ENCODE peak calls at places on chromosome 17, in five cellular contexts. X is gastrocnemius medialis, B is ovary, W is neuronal stem cell, D is ascending aorta. H is an unnamed sample.

GRCh38 chr17:75012320-75013076 is at the start of gene MRPL58:
- DNase-seq in X (peak; percentile 72), B (peak; percentile 79), W (peak; percentile 88), D (peak; percentile 89), H (no peak)

GRCh38 chr17:80254396-80255241 is 6.0 kb upstream of the RNF213 start:
- DNase-seq in X (peak; percentile 44), B (no peak), W (no peak), D (peak; percentile 87), H (no peak)

GRCh38 chr17:37117743-37118142 is 169.0 kb downstream of the AATF start:
- DNase-seq in X (no peak), B (no peak), W (no peak), D (no peak), H (no peak)

GRCh38 chr17:56795510-56795909 is 38.2 kb downstream of the C17orf67 start:
- DNase-seq in X (no peak), B (no peak), W (no peak), D (no peak), H (no peak)

GRCh38 chr17:50931003-50931878 is 65.1 kb upstream of the TOB1 start:
- DNase-seq in X (peak; percentile 95), B (peak; percentile 82), W (peak; percentile 76), D (peak; percentile 96), H (no peak)

GRCh38 chr17:62735027-62735651 is 73.0 kb downstream of the MARCHF10 start:
- DNase-seq in X (no peak), B (no peak), W (no peak), D (no peak), H (no peak)

GRCh38 chr17:34386343-34386924 is 23.4 kb upstream of the CCL1 start:
- DNase-seq in X (no peak), B (no peak), W (no peak), D (peak; percentile 38), H (no peak)

GRCh38 chr17:80546267-80546666 is 1.6 kb downstream of the RPTOR start:
- DNase-seq in X (no peak), B (no peak), W (no peak), D (no peak), H (no peak)

GRCh38 chr17:63998050-63998720 is at the start of gene PRR29:
- DNase-seq in X (no peak), B (peak; percentile 70), W (peak; percentile 79), D (peak; percentile 71), H (peak; percentile 77)

GRCh38 chr17:50372708-50373556 is at the start of the genes EME1 and MRPL27:
- DNase-seq in X (peak; percentile 81), B (peak; percentile 74), W (peak; percentile 77), D (peak; percentile 89), H (peak; percentile 85)

GRCh38 chr17:27892866-27893769 is at the start of gene LYRM9:
- DNase-seq in X (peak; percentile 88), B (peak; percentile 91), W (peak; percentile 93), D (peak; percentile 96), H (peak; percentile 80)

GRCh38 chr17:50946891-50947843 is 81.0 kb upstream of the TOB1 start:
- DNase-seq in X (peak; percentile 59), B (no peak), W (no peak), D (peak; percentile 58), H (peak; percentile 47)

GRCh38 chr17:72466199-72466598 is 345.4 kb downstream of the SOX9 start:
- DNase-seq in X (no peak), B (no peak), W (no peak), D (no peak), H (peak; percentile 90)

GRCh38 chr17:16122697-16123434 is 92.5 kb downstream of the NCOR1 start:
- DNase-seq in X (no peak), B (no peak), W (no peak), D (no peak), H (no peak)

GRCh38 chr17:9401434-9401833 is 174.2 kb downstream of the STX8 start:
- DNase-seq in X (no peak), B (no peak), W (no peak), D (no peak), H (no peak)

GRCh38 chr17:53150101-53150698 is 672.5 kb upstream of the KIF2B start:
- DNase-seq in X (no peak), B (no peak), W (no peak), D (no peak), H (no peak)

GRCh38 chr17:10003705-10004104 is 98.6 kb upstream of the RCVRN start:
- DNase-seq in X (no peak), B (no peak), W (no peak), D (no peak), H (no peak)

GRCh38 chr17:48751172-48751571 is 22.6 kb upstream of the HOXB13 start:
- DNase-seq in X (no peak), B (no peak), W (no peak), D (no peak), H (no peak)
- H3K27me3 ChIP-seq in X (peaks cover 100% of the 10 kb centered on the region), B (no peaks in the 10 kb centered on the region), W (peaks cover 58% of the 10 kb centered on the region), D (peaks cover 76% of the 10 kb centered on the region), H (peaks cover 93% of the 10 kb centered on the region)

DNA sequence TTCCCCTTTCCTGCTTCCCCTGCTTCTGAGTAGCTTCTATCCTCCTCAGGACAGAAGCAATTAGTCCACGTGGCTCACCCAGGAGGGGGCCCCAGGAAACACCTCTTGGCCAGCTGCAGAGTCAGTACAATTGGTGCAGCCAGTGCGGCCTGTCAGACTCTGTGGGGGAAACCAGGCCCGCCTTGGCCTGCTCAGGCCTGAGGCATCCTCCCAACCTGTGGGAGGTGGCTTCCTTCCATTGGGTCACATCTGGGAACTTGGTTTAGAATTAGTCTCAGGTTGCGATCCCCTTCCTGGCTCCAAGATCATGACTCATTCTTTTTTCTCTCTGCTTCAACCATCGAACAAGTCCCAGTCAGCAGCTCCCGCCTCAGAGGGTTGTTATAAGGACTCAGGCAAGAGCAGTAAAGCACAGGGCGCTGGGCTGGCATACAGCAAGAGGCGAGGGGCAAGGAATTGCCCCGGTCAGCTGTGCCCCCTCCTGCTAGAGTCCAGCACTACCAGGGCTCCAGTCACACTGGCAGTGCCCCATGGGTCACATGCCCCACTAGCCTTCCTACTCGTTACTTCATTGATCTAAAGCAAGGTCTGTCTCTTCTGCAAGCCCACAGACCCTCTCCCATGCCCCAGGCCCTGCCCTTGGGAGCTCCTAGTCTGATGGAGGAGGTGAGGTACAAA is 8.1 kb upstream of the EPX start:
- DNase-seq in X (no peak), B (no peak), W (peak; percentile 15), D (peak; percentile 38), H (no peak)
- H3K27ac ChIP-seq in X (no peak overlapping the region), B (no peak overlapping the region), W (no peak overlapping the region), D (no peak overlapping the region), H (peak overlapping the region; percentile 21)

GRCh38 chr17:44827863-44828262 is 2.2 kb downstream of the GJC1 start:
- DNase-seq in X (no peak), B (no peak), W (no peak), D (no peak), H (no peak)
- H3K4me3 ChIP-seq in X (no peak overlapping the region), B (peak overlapping the region; percentile 65), W (no peak overlapping the region), D (peak overlapping the region; percentile 86), H (peak overlapping the region; percentile 89)

GRCh38 chr17:48599373-48599772 is 5.4 kb downstream of the HOXB6 start:
- DNase-seq in X (no peak), B (no peak), W (no peak), D (no peak), H (no peak)

GRCh38 chr17:48600244-48601098 is 4.3 kb downstream of the HOXB6 start:
- DNase-seq in X (no peak), B (no peak), W (no peak), D (no peak), H (no peak)

GRCh38 chr17:48597492-48597774 is 3.9 kb upstream of the HOXB5 start:
- DNase-seq in X (no peak), B (no peak), W (no peak), D (no peak), H (no peak)

GRCh38 chr17:48597775-48598631 is 4.4 kb upstream of the HOXB5 start:
- DNase-seq in X (no peak), B (no peak), W (no peak), D (peak; percentile 82), H (no peak)

DNA sequence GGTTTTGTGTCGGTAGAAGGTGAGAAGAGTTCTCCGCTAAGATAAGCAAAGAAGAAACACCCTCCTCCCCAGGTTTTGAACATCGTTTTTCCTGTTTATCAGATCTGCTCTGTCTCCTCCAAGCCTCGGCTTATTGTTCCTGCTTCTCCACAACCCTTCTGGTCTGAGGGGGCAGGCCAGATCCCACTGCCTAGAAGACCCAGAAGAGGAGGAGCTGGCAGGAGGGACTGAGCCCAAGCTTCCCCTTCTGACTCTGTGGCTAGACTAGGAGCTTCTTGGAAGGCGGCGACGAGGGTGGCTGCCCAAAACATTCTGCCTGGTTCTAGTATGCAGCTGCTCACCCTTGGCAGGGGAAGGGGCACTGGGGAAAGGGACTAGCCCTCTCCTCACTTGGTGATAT is 5.1 kb upstream of the HOXB5 start:
- DNase-seq in X (no peak), B (no peak), W (no peak), D (no peak), H (no peak)
- H3K27me3 ChIP-seq in X (peaks cover 98% of the 10 kb centered on the region), B (peaks cover 2% of the 10 kb centered on the region), W (peaks cover 76% of the 10 kb centered on the region), D (no peaks in the 10 kb centered on the region), H (no peaks in the 10 kb centered on the region)

DNA sequence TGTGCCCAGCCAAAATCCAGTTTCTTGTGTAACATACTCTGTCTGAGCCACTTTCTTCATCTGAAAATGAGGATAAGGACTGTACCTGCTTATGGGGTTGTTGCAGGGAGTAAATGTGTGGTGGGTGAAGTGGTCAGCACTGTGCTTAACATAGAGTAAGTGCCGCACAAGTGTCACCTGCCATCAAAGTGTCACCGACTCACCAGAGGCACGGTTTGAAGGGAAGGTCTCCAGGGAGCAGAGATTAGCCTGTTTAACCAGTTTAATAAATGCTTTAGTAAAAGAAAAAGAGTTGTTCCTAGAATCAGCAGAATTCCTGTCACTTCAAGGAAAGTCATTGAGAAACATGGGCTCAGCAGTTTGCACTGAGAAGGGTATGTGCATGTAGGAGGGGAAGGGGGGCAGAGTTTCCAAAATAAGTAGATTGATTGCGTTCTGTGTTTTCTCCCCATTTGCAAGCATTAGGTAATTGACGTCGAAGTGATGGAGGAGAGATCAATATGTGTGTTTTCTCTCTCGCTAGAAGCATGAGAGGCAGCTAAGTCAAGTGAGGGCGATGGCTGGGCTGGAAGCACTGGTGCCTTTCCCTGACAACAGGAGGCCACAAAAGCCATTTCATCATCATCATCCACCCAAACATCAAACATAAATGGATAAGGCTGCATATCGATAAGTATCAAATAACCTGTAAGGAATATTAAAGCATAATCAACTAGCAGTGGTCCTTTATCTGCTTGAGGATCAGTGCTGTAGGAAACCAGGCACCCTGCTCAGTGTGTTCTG is 19.1 kb downstream of the FAM20A start:
- DNase-seq in X (no peak), B (no peak), W (no peak), D (no peak), H (no peak)
- H3K27ac ChIP-seq in X (no peak overlapping the region), B (no peak overlapping the region), W (no peak overlapping the region), D (no peak overlapping the region), H (no peak overlapping the region)

GRCh38 chr17:42272162-42272561 is 4.0 kb downstream of the STAT5B start:
- DNase-seq in X (no peak), B (no peak), W (no peak), D (no peak), H (no peak)
- H3K4me3 ChIP-seq in X (no peak overlapping the region), B (no peak overlapping the region), W (no peak overlapping the region), D (no peak overlapping the region), H (no peak overlapping the region)

GRCh38 chr17:1271020-1271423 is 778 bp downstream of the BHLHA9 start:
- DNase-seq in X (no peak), B (no peak), W (no peak), D (no peak), H (no peak)

GRCh38 chr17:1271441-1271840 is 1.2 kb downstream of the BHLHA9 start:
- DNase-seq in X (no peak), B (no peak), W (no peak), D (no peak), H (no peak)

GRCh38 chr17:1272701-1273100 is 2.5 kb downstream of the BHLHA9 start:
- DNase-seq in X (no peak), B (no peak), W (no peak), D (no peak), H (no peak)

GRCh38 chr17:1267471-1267947 is 2.7 kb upstream of the BHLHA9 start:
- DNase-seq in X (peak; percentile 42), B (no peak), W (no peak), D (peak; percentile 77), H (no peak)

GRCh38 chr17:1270210-1271019 is at the start of gene BHLHA9:
- DNase-seq in X (no peak), B (no peak), W (no peak), D (no peak), H (no peak)
- H3K27me3 ChIP-seq in X (peaks cover 12% of the 10 kb centered on the region), B (no peaks in the 10 kb centered on the region), W (no peaks in the 10 kb centered on the region), D (no peaks in the 10 kb centered on the region), H (peaks cover 13% of the 10 kb centered on the region)

H was measured in RWPE2.